ENCODE peak calls at places on chromosomes 6 and 20, in four cellular contexts. One of them, this sample, is unnamed.

GRCh38 chr20:53276143-53276542 is 304.0 kb downstream of the TSHZ2 start:
- DNase-seq in K562: no peak
- DNase-seq in HepG2: no peak
- DNase-seq in GM12878: no peak
- DNase-seq in this sample: no peak

GRCh38 chr6:166697113-166697512 is 70.1 kb upstream of the RPS6KA2 start:
- DNase-seq in HepG2: no peak
- DNase-seq in GM12878: no peak
- DNase-seq in K562: no peak
- DNase-seq in this sample: no peak

GRCh38 chr6:72621243-72622093 is at the start of gene KCNQ5:
- DNase-seq in K562: peak
- DNase-seq in GM12878: no peak
- DNase-seq in HepG2: no peak
- DNase-seq in this sample: no peak

GRCh38 chr6:43699564-43700186 is 12.1 kb upstream of the MRPS18A start:
- DNase-seq in GM12878: no peak
- DNase-seq in K562: no peak
- DNase-seq in HepG2: peak
- DNase-seq in this sample: no peak

GRCh38 chr20:18166241-18166881 is 28.7 kb downstream of the KAT14 start:
- DNase-seq in K562: no peak
- DNase-seq in GM12878: no peak
- DNase-seq in HepG2: no peak
- DNase-seq in this sample: no peak

GRCh38 chr20:6882911-6883310 is 115.4 kb downstream of the BMP2 start:
- DNase-seq in K562: no peak
- DNase-seq in HepG2: no peak
- DNase-seq in GM12878: no peak
- DNase-seq in this sample: no peak

GRCh38 chr6:34979994-34980393 is 90.9 kb downstream of the ANKS1A start:
- DNase-seq in K562: no peak
- DNase-seq in GM12878: no peak
- DNase-seq in HepG2: no peak
- DNase-seq in this sample: no peak

GRCh38 chr6:142715386-142715785 is 229.6 kb downstream of the HIVEP2 start:
- DNase-seq in HepG2: no peak
- DNase-seq in K562: no peak
- DNase-seq in GM12878: no peak
- DNase-seq in this sample: no peak

GRCh38 chr6:113858067-113858604 is 991 bp downstream of the MARCKS start:
- DNase-seq in GM12878: no peak
- DNase-seq in HepG2: no peak
- DNase-seq in K562: no peak
- DNase-seq in this sample: peak

GRCh38 chr6:8930009-8930408 is 494.7 kb upstream of the SLC35B3 start:
- DNase-seq in K562: no peak
- DNase-seq in HepG2: no peak
- DNase-seq in GM12878: no peak
- DNase-seq in this sample: no peak

GRCh38 chr6:169678342-169678741 is 23.5 kb downstream of the WDR27 start:
- DNase-seq in K562: no peak
- DNase-seq in GM12878: no peak
- DNase-seq in HepG2: no peak
- DNase-seq in this sample: no peak

GRCh38 chr20:34834459-34834893 is 9.0 kb upstream of the NCOA6 start:
- DNase-seq in K562: peak
- DNase-seq in HepG2: peak
- DNase-seq in GM12878: no peak
- DNase-seq in this sample: no peak

GRCh38 chr6:27019651-27020552 is 227.6 kb upstream of the PRSS16 start:
- DNase-seq in GM12878: peak
- DNase-seq in K562: peak
- DNase-seq in HepG2: no peak
- DNase-seq in this sample: peak

GRCh38 chr20:39660251-39660650 is 698.1 kb downstream of the DHX35 start:
- DNase-seq in GM12878: no peak
- DNase-seq in HepG2: no peak
- DNase-seq in K562: no peak
- DNase-seq in this sample: no peak

GRCh38 chr6:122548281-122548680 is 61.9 kb upstream of the PKIB start:
- DNase-seq in GM12878: no peak
- DNase-seq in K562: no peak
- DNase-seq in HepG2: no peak
- DNase-seq in this sample: no peak

GRCh38 chr6:83160167-83160566 is 32.9 kb downstream of the PGM3 start:
- DNase-seq in GM12878: no peak
- DNase-seq in HepG2: no peak
- DNase-seq in K562: peak
- DNase-seq in this sample: no peak

GRCh38 chr6:7906741-7907140 is 3.8 kb downstream of the TXNDC5 start:
- DNase-seq in GM12878: no peak
- DNase-seq in HepG2: no peak
- DNase-seq in K562: no peak
- DNase-seq in this sample: no peak

GRCh38 chr20:44714701-44715494 is at the start of gene CCN5:
- DNase-seq in GM12878: no peak
- DNase-seq in HepG2: peak
- DNase-seq in K562: peak
- DNase-seq in this sample: no peak

GRCh38 chr6:106671651-106672050 is 42.3 kb downstream of the QRSL1 start:
- DNase-seq in GM12878: no peak
- DNase-seq in K562: no peak
- DNase-seq in HepG2: no peak
- DNase-seq in this sample: no peak

GRCh38 chr6:139525415-139525814 is 151.0 kb upstream of the CITED2 start:
- DNase-seq in K562: no peak
- DNase-seq in GM12878: no peak
- DNase-seq in HepG2: no peak
- DNase-seq in this sample: no peak

GRCh38 chr20:22582960-22583772 is 1.2 kb downstream of the FOXA2 start:
- DNase-seq in HepG2: peak
- DNase-seq in K562: no peak
- DNase-seq in GM12878: no peak
- DNase-seq in this sample: peak

GRCh38 chr20:50513169-50514034 is 3.2 kb downstream of the PTPN1 start:
- DNase-seq in HepG2: no peak
- DNase-seq in GM12878: no peak
- DNase-seq in K562: no peak
- DNase-seq in this sample: no peak

GRCh38 chr6:27836783-27837635 is 75.2 kb downstream of the OR2B2 start:
- DNase-seq in HepG2: peak
- DNase-seq in K562: peak
- DNase-seq in GM12878: no peak
- DNase-seq in this sample: peak

GRCh38 chr6:115896538-115897129 is 164.1 kb downstream of the FRK start:
- DNase-seq in K562: peak
- DNase-seq in GM12878: no peak
- DNase-seq in HepG2: peak
- DNase-seq in this sample: no peak

GRCh38 chr20:33169176-33169794 is 1.3 kb downstream of the BPIFA2 start:
- DNase-seq in HepG2: peak
- DNase-seq in GM12878: no peak
- DNase-seq in K562: peak
- DNase-seq in this sample: no peak

GRCh38 chr6:40390144-40390800 is 196.9 kb downstream of the LRFN2 start:
- DNase-seq in GM12878: no peak
- DNase-seq in HepG2: no peak
- DNase-seq in K562: no peak
- DNase-seq in this sample: peak

GRCh38 chr6:44606506-44606905 is 219.0 kb downstream of the CDC5L start:
- DNase-seq in HepG2: no peak
- DNase-seq in K562: no peak
- DNase-seq in GM12878: no peak
- DNase-seq in this sample: no peak

GRCh38 chr20:58712116-58712822 is 19.7 kb downstream of the NPEPL1 start:
- DNase-seq in K562: no peak
- DNase-seq in GM12878: no peak
- DNase-seq in HepG2: no peak
- DNase-seq in this sample: peak

GRCh38 chr6:474454-475185 is 83.1 kb downstream of the IRF4 start:
- DNase-seq in HepG2: no peak
- DNase-seq in K562: no peak
- DNase-seq in GM12878: peak
- DNase-seq in this sample: no peak

GRCh38 chr6:168371989-168372711 is 52.6 kb upstream of the DACT2 start:
- DNase-seq in HepG2: no peak
- DNase-seq in K562: no peak
- DNase-seq in GM12878: no peak
- DNase-seq in this sample: no peak

GRCh38 chr6:159959976-159960384 is 8.9 kb upstream of the IGF2R start:
- DNase-seq in K562: no peak
- DNase-seq in HepG2: no peak
- DNase-seq in GM12878: no peak
- DNase-seq in this sample: peak

GRCh38 chr6:100381111-100381510 is 83.6 kb downstream of the SIM1 start:
- DNase-seq in K562: no peak
- DNase-seq in GM12878: no peak
- DNase-seq in HepG2: no peak
- DNase-seq in this sample: no peak

GRCh38 chr20:41202426-41202825 is 65.1 kb downstream of the PLCG1 start:
- DNase-seq in HepG2: no peak
- DNase-seq in GM12878: no peak
- DNase-seq in K562: no peak
- DNase-seq in this sample: no peak

GRCh38 chr20:41203660-41204059 is 66.3 kb downstream of the PLCG1 start:
- DNase-seq in K562: no peak
- DNase-seq in GM12878: no peak
- DNase-seq in HepG2: no peak
- DNase-seq in this sample: no peak

GRCh38 chr20:41204304-41205265 is 67.2 kb downstream of the PLCG1 start:
- DNase-seq in K562: no peak
- DNase-seq in HepG2: no peak
- DNase-seq in GM12878: no peak
- DNase-seq in this sample: no peak

GRCh38 chr20:41200446-41201202 is 63.3 kb downstream of the PLCG1 start:
- DNase-seq in GM12878: no peak
- DNase-seq in HepG2: no peak
- DNase-seq in K562: no peak
- DNase-seq in this sample: no peak

GRCh38 chr20:41201760-41202159 is 64.4 kb downstream of the PLCG1 start:
- DNase-seq in K562: no peak
- DNase-seq in GM12878: no peak
- DNase-seq in HepG2: no peak
- DNase-seq in this sample: no peak
- TF ChIP-seq BRCA1 in K562: no peak
- TF ChIP-seq BRCA1 in GM12878: no peak
- TF ChIP-seq BRCA1 in HepG2: no peak
- TF ChIP-seq BRCA1 in this sample: no peak

DNA sequence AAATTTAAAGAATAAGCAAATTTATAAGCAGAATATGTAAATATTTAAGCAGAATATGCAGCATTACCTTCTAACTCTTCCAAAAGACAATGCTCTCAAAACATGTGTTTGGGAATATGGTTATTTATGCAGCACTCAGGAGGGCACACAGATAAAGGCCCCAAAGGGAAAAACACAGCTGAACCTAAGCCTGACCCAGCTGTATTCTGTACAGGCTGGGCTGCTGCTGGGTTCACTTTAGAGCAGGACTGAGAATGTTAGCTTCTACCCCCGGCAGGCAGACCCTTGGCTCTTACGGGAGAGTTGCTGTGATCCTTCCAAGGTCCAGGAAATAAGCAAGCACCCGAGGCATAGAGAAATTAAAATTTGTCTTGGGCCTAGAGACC is 37.3 kb downstream of the ABHD12 start:
- DNase-seq in HepG2: no peak
- DNase-seq in GM12878: no peak
- DNase-seq in K562: no peak
- DNase-seq in this sample: no peak
- TF ChIP-seq TAF1 in HepG2: no peak
- TF ChIP-seq TAF1 in GM12878: no peak
- TF ChIP-seq TAF1 in K562: no peak
- TF ChIP-seq TAF1 in this sample: no peak

GRCh38 chr6:71035871-71036270 is 79.0 kb upstream of the B3GAT2 start:
- DNase-seq in K562: no peak
- DNase-seq in GM12878: no peak
- DNase-seq in HepG2: no peak
- DNase-seq in this sample: no peak
- H3K27ac ChIP-seq in K562: no peak
- H3K27ac ChIP-seq in GM12878: no peak
- H3K27ac ChIP-seq in HepG2: no peak
- H3K27ac ChIP-seq in this sample: no peak

GRCh38 chr6:75363304-75363703 is 78.7 kb upstream of the TMEM30A start:
- DNase-seq in GM12878: no peak
- DNase-seq in HepG2: no peak
- DNase-seq in K562: no peak
- DNase-seq in this sample: no peak

GRCh38 chr6:75372884-75373283 is 88.3 kb upstream of the TMEM30A start:
- DNase-seq in GM12878: no peak
- DNase-seq in K562: no peak
- DNase-seq in HepG2: no peak
- DNase-seq in this sample: no peak

GRCh38 chr6:75368864-75369402 is 84.3 kb upstream of the TMEM30A start:
- DNase-seq in GM12878: no peak
- DNase-seq in K562: no peak
- DNase-seq in HepG2: no peak
- DNase-seq in this sample: no peak

GRCh38 chr6:75368151-75368779 is 83.7 kb upstream of the TMEM30A start:
- DNase-seq in GM12878: no peak
- DNase-seq in K562: no peak
- DNase-seq in HepG2: peak
- DNase-seq in this sample: peak
- TF ChIP-seq BRCA1 in GM12878: no peak
- TF ChIP-seq BRCA1 in K562: no peak
- TF ChIP-seq BRCA1 in HepG2: no peak
- TF ChIP-seq BRCA1 in this sample: no peak

GRCh38 chr20:42795399-42795798 is 394.3 kb downstream of the PTPRT start:
- DNase-seq in GM12878: no peak
- DNase-seq in HepG2: no peak
- DNase-seq in K562: no peak
- DNase-seq in this sample: no peak

GRCh38 chr20:42788707-42789106 is 401.0 kb downstream of the PTPRT start:
- DNase-seq in K562: no peak
- DNase-seq in GM12878: no peak
- DNase-seq in HepG2: no peak
- DNase-seq in this sample: no peak

GRCh38 chr20:42792052-42792451 is 397.7 kb downstream of the PTPRT start:
- DNase-seq in GM12878: no peak
- DNase-seq in K562: no peak
- DNase-seq in HepG2: no peak
- DNase-seq in this sample: no peak
- TF ChIP-seq TAF1 in GM12878: no peak
- TF ChIP-seq TAF1 in K562: no peak
- TF ChIP-seq TAF1 in HepG2: no peak
- TF ChIP-seq TAF1 in this sample: no peak